ENCODE peak calls at places on chromosome 10, in seven cellular contexts. J, U, P, B, N, Y and W are unnamed samples.

GRCh38 chr10:50876409-50876808 is 9.0 kb downstream of the A1CF start:
- DNase-seq in B (no peak), U (no peak), N (no peak), P (no peak), Y (no peak), J (no peak), W (no peak)

GRCh38 chr10:72229261-72230251 is 13.5 kb upstream of the ASCC1 start:
- DNase-seq in J (no peak), U (peak; percentile 58), B (peak; percentile 87), P (no peak), N (no peak), Y (no peak), W (no peak)

GRCh38 chr10:74871595-74872382 is 45.4 kb downstream of the KAT6B start:
- DNase-seq in P (no peak), Y (no peak), J (no peak), B (no peak), N (no peak), U (no peak), W (no peak)

GRCh38 chr10:58335306-58336005 is 650 bp downstream of the UBE2D1 start:
- DNase-seq in J (no peak), U (no peak), P (peak; percentile 56), N (no peak), Y (no peak), B (peak; percentile 30), W (no peak)

GRCh38 chr10:100340948-100341847 is 5.8 kb upstream of the SCD start:
- DNase-seq in J (peak; percentile 67), P (no peak), Y (no peak), B (peak; percentile 80), U (no peak), N (no peak), W (no peak)

GRCh38 chr10:101217450-101218281 is 11.6 kb downstream of the LBX1 start:
- DNase-seq in U (no peak), Y (no peak), B (peak; percentile 44), P (peak; percentile 92), N (no peak), J (no peak), W (peak; percentile 46)

GRCh38 chr10:102718220-102718619 is 3.8 kb downstream of the SFXN2 start:
- DNase-seq in B (no peak), J (no peak), P (peak; percentile 60), N (no peak), U (no peak), Y (no peak), W (no peak)

GRCh38 chr10:126017961-126018560 is 121.7 kb downstream of the FANK1 start:
- DNase-seq in J (no peak), Y (no peak), N (no peak), B (no peak), U (no peak), P (no peak), W (no peak)

GRCh38 chr10:13425397-13425796 is 77.3 kb upstream of the SEPHS1 start:
- DNase-seq in B (no peak), N (no peak), J (no peak), P (no peak), U (no peak), Y (no peak), W (no peak)

GRCh38 chr10:110336111-110336721 is 31.5 kb upstream of the SMNDC1 start:
- DNase-seq in J (no peak), N (no peak), Y (no peak), B (no peak), U (no peak), P (peak; percentile 60), W (no peak)

GRCh38 chr10:90417056-90417455 is 440.8 kb downstream of the HTR7 start:
- DNase-seq in Y (no peak), B (no peak), N (no peak), U (no peak), P (no peak), J (no peak), W (no peak)

GRCh38 chr10:112525215-112525614 is 78.2 kb downstream of the VTI1A start:
- DNase-seq in U (no peak), J (no peak), N (no peak), Y (no peak), B (no peak), P (no peak), W (no peak)

GRCh38 chr10:119118231-119118630 is 14.3 kb downstream of the DENND10 start:
- DNase-seq in J (no peak), U (no peak), P (no peak), Y (no peak), B (no peak), N (no peak), W (no peak)

GRCh38 chr10:26448706-26449435 is 10.7 kb downstream of the APBB1IP start:
- DNase-seq in B (no peak), P (no peak), U (no peak), Y (peak; percentile 60), J (no peak), N (peak; percentile 35), W (no peak)